ENCODE peak calls at places on chromosomes 16 and 17, in ten cellular contexts. One of them, this sample, is unnamed.

GRCh38 chr17:30908717-30909420 is 2.8 kb upstream of the TEFM start:
- DNase-seq in retina: no peak
- DNase-seq in T-cell: no peak
- DNase-seq in H9: no peak
- DNase-seq in EH: no peak
- DNase-seq in brain microvascular endothelial cell: no peak
- DNase-seq in anterior cingulate cortex: no peak
- DNase-seq in gastrocnemius medialis: no peak
- DNase-seq in ureter: no peak
- DNase-seq in T-helper 1 cell: no peak
- DNase-seq in this sample: no peak

GRCh38 chr17:39664581-39665561 is at the start of gene TCAP:
- DNase-seq in retina: no peak
- DNase-seq in T-cell: no peak
- DNase-seq in H9: no peak
- DNase-seq in EH: no peak
- DNase-seq in brain microvascular endothelial cell: no peak
- DNase-seq in anterior cingulate cortex: no peak
- DNase-seq in gastrocnemius medialis: no peak
- DNase-seq in ureter: no peak
- DNase-seq in T-helper 1 cell: no peak
- DNase-seq in this sample: no peak

GRCh38 chr17:41967141-41967920 is 736 bp downstream of the CNP start:
- DNase-seq in retina: no peak
- DNase-seq in T-cell: peak
- DNase-seq in H9: no peak
- DNase-seq in EH: no peak
- DNase-seq in brain microvascular endothelial cell: peak
- DNase-seq in anterior cingulate cortex: peak
- DNase-seq in gastrocnemius medialis: no peak
- DNase-seq in ureter: no peak
- DNase-seq in T-helper 1 cell: peak
- DNase-seq in this sample: no peak

GRCh38 chr17:65243838-65244237 is 106.7 kb downstream of the RGS9 start:
- DNase-seq in retina: no peak
- DNase-seq in T-cell: no peak
- DNase-seq in H9: peak
- DNase-seq in EH: peak
- DNase-seq in brain microvascular endothelial cell: no peak
- DNase-seq in anterior cingulate cortex: no peak
- DNase-seq in gastrocnemius medialis: no peak
- DNase-seq in ureter: no peak
- DNase-seq in T-helper 1 cell: no peak
- DNase-seq in this sample: no peak

GRCh38 chr17:48637323-48638260 is 11.4 kb upstream of the HOXB9 start:
- DNase-seq in retina: peak
- DNase-seq in T-cell: no peak
- DNase-seq in H9: no peak
- DNase-seq in EH: peak
- DNase-seq in brain microvascular endothelial cell: no peak
- DNase-seq in anterior cingulate cortex: no peak
- DNase-seq in gastrocnemius medialis: no peak
- DNase-seq in ureter: no peak
- DNase-seq in T-helper 1 cell: no peak
- DNase-seq in this sample: no peak

GRCh38 chr16:9061358-9061813 is 30.1 kb upstream of the HAPSTR1 start:
- DNase-seq in retina: no peak
- DNase-seq in T-cell: no peak
- DNase-seq in H9: no peak
- DNase-seq in EH: no peak
- DNase-seq in brain microvascular endothelial cell: no peak
- DNase-seq in anterior cingulate cortex: no peak
- DNase-seq in gastrocnemius medialis: peak
- DNase-seq in ureter: no peak
- DNase-seq in T-helper 1 cell: no peak
- DNase-seq in this sample: no peak

GRCh38 chr17:75843577-75844529 is at the start of gene UNC13D:
- DNase-seq in retina: peak
- DNase-seq in T-cell: peak
- DNase-seq in H9: peak
- DNase-seq in EH: no peak
- DNase-seq in brain microvascular endothelial cell: no peak
- DNase-seq in anterior cingulate cortex: no peak
- DNase-seq in gastrocnemius medialis: no peak
- DNase-seq in ureter: peak
- DNase-seq in T-helper 1 cell: peak
- DNase-seq in this sample: peak

GRCh38 chr17:32553168-32553567 is 66.4 kb downstream of the CDK5R1 start:
- DNase-seq in retina: no peak
- DNase-seq in T-cell: no peak
- DNase-seq in H9: no peak
- DNase-seq in EH: no peak
- DNase-seq in brain microvascular endothelial cell: no peak
- DNase-seq in anterior cingulate cortex: no peak
- DNase-seq in gastrocnemius medialis: no peak
- DNase-seq in ureter: peak
- DNase-seq in T-helper 1 cell: no peak
- DNase-seq in this sample: no peak

GRCh38 chr17:68399638-68400403 is 57.5 kb downstream of the WIPI1 start:
- DNase-seq in retina: no peak
- DNase-seq in T-cell: peak
- DNase-seq in H9: peak
- DNase-seq in EH: peak
- DNase-seq in brain microvascular endothelial cell: no peak
- DNase-seq in anterior cingulate cortex: no peak
- DNase-seq in gastrocnemius medialis: no peak
- DNase-seq in ureter: peak
- DNase-seq in T-helper 1 cell: peak
- DNase-seq in this sample: no peak

GRCh38 chr17:65678534-65678933 is 117.1 kb upstream of the AXIN2 start:
- DNase-seq in retina: no peak
- DNase-seq in T-cell: no peak
- DNase-seq in H9: no peak
- DNase-seq in EH: peak
- DNase-seq in brain microvascular endothelial cell: peak
- DNase-seq in anterior cingulate cortex: no peak
- DNase-seq in gastrocnemius medialis: no peak
- DNase-seq in ureter: no peak
- DNase-seq in T-helper 1 cell: no peak
- DNase-seq in this sample: no peak

GRCh38 chr16:86343111-86343642 is 167.2 kb upstream of the FOXF1 start:
- DNase-seq in retina: peak
- DNase-seq in T-cell: no peak
- DNase-seq in H9: no peak
- DNase-seq in EH: peak
- DNase-seq in brain microvascular endothelial cell: peak
- DNase-seq in anterior cingulate cortex: no peak
- DNase-seq in gastrocnemius medialis: no peak
- DNase-seq in ureter: peak
- DNase-seq in T-helper 1 cell: no peak
- DNase-seq in this sample: no peak

GRCh38 chr17:38617967-38618760 is 12.4 kb upstream of the SRCIN1 start:
- DNase-seq in retina: no peak
- DNase-seq in T-cell: no peak
- DNase-seq in H9: peak
- DNase-seq in EH: no peak
- DNase-seq in brain microvascular endothelial cell: no peak
- DNase-seq in anterior cingulate cortex: no peak
- DNase-seq in gastrocnemius medialis: no peak
- DNase-seq in ureter: no peak
- DNase-seq in T-helper 1 cell: no peak
- DNase-seq in this sample: no peak

GRCh38 chr16:75566889-75567255 is 693 bp downstream of the GABARAPL2 start:
- DNase-seq in retina: no peak
- DNase-seq in T-cell: no peak
- DNase-seq in H9: no peak
- DNase-seq in EH: peak
- DNase-seq in brain microvascular endothelial cell: no peak
- DNase-seq in anterior cingulate cortex: no peak
- DNase-seq in gastrocnemius medialis: no peak
- DNase-seq in ureter: peak
- DNase-seq in T-helper 1 cell: peak
- DNase-seq in this sample: no peak

GRCh38 chr17:77127735-77128361 is 12.9 kb upstream of the SEC14L1 start:
- DNase-seq in retina: no peak
- DNase-seq in T-cell: peak
- DNase-seq in H9: no peak
- DNase-seq in EH: peak
- DNase-seq in brain microvascular endothelial cell: peak
- DNase-seq in anterior cingulate cortex: no peak
- DNase-seq in gastrocnemius medialis: peak
- DNase-seq in ureter: peak
- DNase-seq in T-helper 1 cell: peak
- DNase-seq in this sample: peak

GRCh38 chr17:20066253-20066652 is 57.1 kb downstream of the SPECC1 start:
- DNase-seq in retina: no peak
- DNase-seq in T-cell: no peak
- DNase-seq in H9: no peak
- DNase-seq in EH: peak
- DNase-seq in brain microvascular endothelial cell: peak
- DNase-seq in anterior cingulate cortex: no peak
- DNase-seq in gastrocnemius medialis: no peak
- DNase-seq in ureter: no peak
- DNase-seq in T-helper 1 cell: no peak
- DNase-seq in this sample: no peak

GRCh38 chr16:12087901-12088364 is 111.4 kb downstream of the SNX29 start:
- DNase-seq in retina: no peak
- DNase-seq in T-cell: peak
- DNase-seq in H9: no peak
- DNase-seq in EH: no peak
- DNase-seq in brain microvascular endothelial cell: no peak
- DNase-seq in anterior cingulate cortex: peak
- DNase-seq in gastrocnemius medialis: no peak
- DNase-seq in ureter: peak
- DNase-seq in T-helper 1 cell: no peak
- DNase-seq in this sample: no peak

GRCh38 chr17:73791121-73791520 is 146.9 kb upstream of the SDK2 start:
- DNase-seq in retina: no peak
- DNase-seq in T-cell: no peak
- DNase-seq in H9: no peak
- DNase-seq in EH: no peak
- DNase-seq in brain microvascular endothelial cell: no peak
- DNase-seq in anterior cingulate cortex: no peak
- DNase-seq in gastrocnemius medialis: no peak
- DNase-seq in ureter: no peak
- DNase-seq in T-helper 1 cell: no peak
- DNase-seq in this sample: peak

GRCh38 chr16:6066601-6067000 is 969.0 kb upstream of the EEF2KMT start:
- DNase-seq in retina: no peak
- DNase-seq in T-cell: no peak
- DNase-seq in H9: no peak
- DNase-seq in EH: no peak
- DNase-seq in brain microvascular endothelial cell: no peak
- DNase-seq in anterior cingulate cortex: no peak
- DNase-seq in gastrocnemius medialis: no peak
- DNase-seq in ureter: no peak
- DNase-seq in T-helper 1 cell: no peak
- DNase-seq in this sample: no peak

GRCh38 chr17:46003907-46004748 is 5.1 kb downstream of the STH start:
- DNase-seq in retina: no peak
- DNase-seq in T-cell: no peak
- DNase-seq in H9: no peak
- DNase-seq in EH: peak
- DNase-seq in brain microvascular endothelial cell: no peak
- DNase-seq in anterior cingulate cortex: peak
- DNase-seq in gastrocnemius medialis: no peak
- DNase-seq in ureter: no peak
- DNase-seq in T-helper 1 cell: no peak
- DNase-seq in this sample: no peak

GRCh38 chr17:351875-352420 is 659 bp downstream of the RPH3AL start:
- DNase-seq in retina: peak
- DNase-seq in T-cell: no peak
- DNase-seq in H9: no peak
- DNase-seq in EH: no peak
- DNase-seq in brain microvascular endothelial cell: no peak
- DNase-seq in anterior cingulate cortex: no peak
- DNase-seq in gastrocnemius medialis: no peak
- DNase-seq in ureter: no peak
- DNase-seq in T-helper 1 cell: no peak
- DNase-seq in this sample: no peak

GRCh38 chr17:42341568-42341967 is 46.7 kb downstream of the STAT3 start:
- DNase-seq in retina: no peak
- DNase-seq in T-cell: no peak
- DNase-seq in H9: no peak
- DNase-seq in EH: no peak
- DNase-seq in brain microvascular endothelial cell: no peak
- DNase-seq in anterior cingulate cortex: no peak
- DNase-seq in gastrocnemius medialis: no peak
- DNase-seq in ureter: no peak
- DNase-seq in T-helper 1 cell: no peak
- DNase-seq in this sample: no peak

GRCh38 chr16:62977876-62978275 is 941.6 kb upstream of the CDH8 start:
- DNase-seq in retina: no peak
- DNase-seq in T-cell: no peak
- DNase-seq in H9: no peak
- DNase-seq in EH: no peak
- DNase-seq in brain microvascular endothelial cell: no peak
- DNase-seq in anterior cingulate cortex: no peak
- DNase-seq in gastrocnemius medialis: no peak
- DNase-seq in ureter: no peak
- DNase-seq in T-helper 1 cell: no peak
- DNase-seq in this sample: no peak